ENCODE peak calls at places on chromosomes 13 and 19, in six cellular contexts. One of them, this sample, is unnamed.

GRCh38 chr13:113140677-113141590 is 17.5 kb upstream of the PROZ start:
- DNase-seq in A673: no peak
- DNase-seq in SK-MEL-5: no peak
- DNase-seq in stimulated activated CD4-positive, alpha-beta T cell treated with anti-CD3 and anti-CD28 coated beads, TNF-alpha, amount 100 ng/mL, for 24 hours: no peak
- DNase-seq in NCI-H2081: no peak
- DNase-seq in neuronal stem cell: no peak
- DNase-seq in this sample: no peak

GRCh38 chr19:38869160-38869835 is 8.8 kb downstream of the RINL start:
- DNase-seq in A673: no peak
- DNase-seq in SK-MEL-5: no peak
- DNase-seq in stimulated activated CD4-positive, alpha-beta T cell treated with anti-CD3 and anti-CD28 coated beads, TNF-alpha, amount 100 ng/mL, for 24 hours: no peak
- DNase-seq in NCI-H2081: peak; percentile 12
- DNase-seq in neuronal stem cell: no peak
- DNase-seq in this sample: peak; percentile 50

GRCh38 chr13:40546047-40546446 is 120.4 kb downstream of the FOXO1 start:
- DNase-seq in A673: no peak
- DNase-seq in SK-MEL-5: no peak
- DNase-seq in stimulated activated CD4-positive, alpha-beta T cell treated with anti-CD3 and anti-CD28 coated beads, TNF-alpha, amount 100 ng/mL, for 24 hours: no peak
- DNase-seq in NCI-H2081: no peak
- DNase-seq in neuronal stem cell: no peak
- DNase-seq in this sample: no peak

GRCh38 chr13:100597253-100597652 is 8.7 kb upstream of the GGACT start:
- DNase-seq in A673: no peak
- DNase-seq in SK-MEL-5: no peak
- DNase-seq in stimulated activated CD4-positive, alpha-beta T cell treated with anti-CD3 and anti-CD28 coated beads, TNF-alpha, amount 100 ng/mL, for 24 hours: no peak
- DNase-seq in NCI-H2081: no peak
- DNase-seq in neuronal stem cell: no peak
- DNase-seq in this sample: no peak

GRCh38 chr19:23698711-23699520 is 11.9 kb upstream of the ZNF675 start:
- DNase-seq in A673: no peak
- DNase-seq in SK-MEL-5: no peak
- DNase-seq in stimulated activated CD4-positive, alpha-beta T cell treated with anti-CD3 and anti-CD28 coated beads, TNF-alpha, amount 100 ng/mL, for 24 hours: no peak
- DNase-seq in NCI-H2081: no peak
- DNase-seq in neuronal stem cell: no peak
- DNase-seq in this sample: no peak

GRCh38 chr13:44622259-44622658 is 46.1 kb upstream of the TSC22D1 start:
- DNase-seq in A673: no peak
- DNase-seq in SK-MEL-5: no peak
- DNase-seq in stimulated activated CD4-positive, alpha-beta T cell treated with anti-CD3 and anti-CD28 coated beads, TNF-alpha, amount 100 ng/mL, for 24 hours: no peak
- DNase-seq in NCI-H2081: no peak
- DNase-seq in neuronal stem cell: no peak
- DNase-seq in this sample: no peak

GRCh38 chr19:38228491-38229439 is 4.7 kb upstream of the DPF1 start:
- DNase-seq in A673: peak; percentile 55
- DNase-seq in SK-MEL-5: no peak
- DNase-seq in stimulated activated CD4-positive, alpha-beta T cell treated with anti-CD3 and anti-CD28 coated beads, TNF-alpha, amount 100 ng/mL, for 24 hours: no peak
- DNase-seq in NCI-H2081: no peak
- DNase-seq in neuronal stem cell: no peak
- DNase-seq in this sample: peak; percentile 46

GRCh38 chr19:3370214-3370720 is 3.9 kb downstream of the NFIC start:
- DNase-seq in A673: no peak
- DNase-seq in SK-MEL-5: no peak
- DNase-seq in stimulated activated CD4-positive, alpha-beta T cell treated with anti-CD3 and anti-CD28 coated beads, TNF-alpha, amount 100 ng/mL, for 24 hours: no peak
- DNase-seq in NCI-H2081: no peak
- DNase-seq in neuronal stem cell: no peak
- DNase-seq in this sample: no peak

GRCh38 chr13:113411216-113412023 is 41.9 kb downstream of the ADPRHL1 start:
- DNase-seq in A673: no peak
- DNase-seq in SK-MEL-5: no peak
- DNase-seq in stimulated activated CD4-positive, alpha-beta T cell treated with anti-CD3 and anti-CD28 coated beads, TNF-alpha, amount 100 ng/mL, for 24 hours: no peak
- DNase-seq in NCI-H2081: no peak
- DNase-seq in neuronal stem cell: no peak
- DNase-seq in this sample: peak; percentile 86

GRCh38 chr13:40993987-40994386 is 25.1 kb downstream of the ELF1 start:
- DNase-seq in A673: no peak
- DNase-seq in SK-MEL-5: no peak
- DNase-seq in stimulated activated CD4-positive, alpha-beta T cell treated with anti-CD3 and anti-CD28 coated beads, TNF-alpha, amount 100 ng/mL, for 24 hours: no peak
- DNase-seq in NCI-H2081: no peak
- DNase-seq in neuronal stem cell: no peak
- DNase-seq in this sample: no peak

GRCh38 chr19:41223431-41224234 is 4.6 kb downstream of the AXL start:
- DNase-seq in A673: no peak
- DNase-seq in SK-MEL-5: no peak
- DNase-seq in stimulated activated CD4-positive, alpha-beta T cell treated with anti-CD3 and anti-CD28 coated beads, TNF-alpha, amount 100 ng/mL, for 24 hours: no peak
- DNase-seq in NCI-H2081: no peak
- DNase-seq in neuronal stem cell: peak; percentile 80
- DNase-seq in this sample: no peak

GRCh38 chr19:28823338-28823961 is 389.5 kb downstream of the UQCRFS1 start:
- DNase-seq in A673: no peak
- DNase-seq in SK-MEL-5: no peak
- DNase-seq in stimulated activated CD4-positive, alpha-beta T cell treated with anti-CD3 and anti-CD28 coated beads, TNF-alpha, amount 100 ng/mL, for 24 hours: no peak
- DNase-seq in NCI-H2081: no peak
- DNase-seq in neuronal stem cell: peak; percentile 3
- DNase-seq in this sample: no peak

GRCh38 chr13:99323488-99323887 is 16.3 kb upstream of the GPR183 start:
- DNase-seq in A673: no peak
- DNase-seq in SK-MEL-5: no peak
- DNase-seq in stimulated activated CD4-positive, alpha-beta T cell treated with anti-CD3 and anti-CD28 coated beads, TNF-alpha, amount 100 ng/mL, for 24 hours: no peak
- DNase-seq in NCI-H2081: no peak
- DNase-seq in neuronal stem cell: no peak
- DNase-seq in this sample: no peak

GRCh38 chr19:1363599-1363998 is 20.1 kb upstream of the NDUFS7 start:
- DNase-seq in A673: no peak
- DNase-seq in SK-MEL-5: no peak
- DNase-seq in stimulated activated CD4-positive, alpha-beta T cell treated with anti-CD3 and anti-CD28 coated beads, TNF-alpha, amount 100 ng/mL, for 24 hours: no peak
- DNase-seq in NCI-H2081: no peak
- DNase-seq in neuronal stem cell: no peak
- DNase-seq in this sample: no peak

GRCh38 chr19:45528744-45529453 is 21.6 kb downstream of the VASP start:
- DNase-seq in A673: peak; percentile 75
- DNase-seq in SK-MEL-5: no peak
- DNase-seq in stimulated activated CD4-positive, alpha-beta T cell treated with anti-CD3 and anti-CD28 coated beads, TNF-alpha, amount 100 ng/mL, for 24 hours: no peak
- DNase-seq in NCI-H2081: no peak
- DNase-seq in neuronal stem cell: no peak
- DNase-seq in this sample: no peak

This sample was measured in left ventricle myocardium superior.